ENCODE peak calls at places on chromosomes 1 and 21, in four cellular contexts. Q is HepG2, W is SK-N-SH, J is H1. F is an unnamed sample.

GRCh38 chr1:8374812-8375211 is 56.9 kb downstream of the SLC45A1 start:
- DNase-seq in Q (peak), W (no peak), J (no peak), F (no peak)

GRCh38 chr1:6603851-6604558 is 1.3 kb upstream of the KLHL21 start:
- DNase-seq in Q (peak), W (no peak), J (peak), F (no peak)

GRCh38 chr1:229870381-229870780 is 196.7 kb upstream of the GALNT2 start:
- DNase-seq in Q (no peak), W (no peak), J (no peak), F (no peak)

GRCh38 chr1:183926978-183927377 is 110.5 kb downstream of the COLGALT2 start:
- DNase-seq in Q (no peak), W (no peak), J (no peak), F (no peak)

GRCh38 chr1:46284597-46285564 is 18.5 kb downstream of the LRRC41 start:
- DNase-seq in Q (no peak), W (no peak), J (no peak), F (no peak)

GRCh38 chr1:152577168-152577567 is 3.1 kb downstream of the LCE3D start:
- DNase-seq in Q (no peak), W (no peak), J (no peak), F (peak)

GRCh38 chr1:185442065-185442464 is 125.0 kb upstream of the IVNS1ABP start:
- DNase-seq in Q (no peak), W (no peak), J (no peak), F (no peak)

GRCh38 chr1:244749230-244750016 is 86.0 kb upstream of the COX20 start:
- DNase-seq in Q (no peak), W (no peak), J (no peak), F (no peak)

GRCh38 chr1:25082216-25082899 is 149.9 kb downstream of the SYF2 start:
- DNase-seq in Q (no peak), W (no peak), J (no peak), F (no peak)

GRCh38 chr1:246934777-246935176 is 3.0 kb upstream of the AHCTF1 start:
- DNase-seq in Q (no peak), W (no peak), J (no peak), F (no peak)

GRCh38 chr1:196438324-196438723 is 169.9 kb downstream of the KCNT2 start:
- DNase-seq in Q (peak), W (no peak), J (no peak), F (no peak)

GRCh38 chr1:23704834-23705495 is 13.4 kb downstream of the RPL11 start:
- DNase-seq in Q (peak), W (no peak), J (no peak), F (no peak)

GRCh38 chr1:203454986-203455471 is 20.6 kb upstream of the PRELP start:
- DNase-seq in Q (no peak), W (no peak), J (no peak), F (no peak)

GRCh38 chr21:35521293-35521692 is 472.2 kb upstream of the RUNX1 start:
- DNase-seq in Q (no peak), W (no peak), J (no peak), F (no peak)
- TF ChIP-seq TCF12 in Q (no peak), W (no peak), J (peak), F (no peak)

DNA sequence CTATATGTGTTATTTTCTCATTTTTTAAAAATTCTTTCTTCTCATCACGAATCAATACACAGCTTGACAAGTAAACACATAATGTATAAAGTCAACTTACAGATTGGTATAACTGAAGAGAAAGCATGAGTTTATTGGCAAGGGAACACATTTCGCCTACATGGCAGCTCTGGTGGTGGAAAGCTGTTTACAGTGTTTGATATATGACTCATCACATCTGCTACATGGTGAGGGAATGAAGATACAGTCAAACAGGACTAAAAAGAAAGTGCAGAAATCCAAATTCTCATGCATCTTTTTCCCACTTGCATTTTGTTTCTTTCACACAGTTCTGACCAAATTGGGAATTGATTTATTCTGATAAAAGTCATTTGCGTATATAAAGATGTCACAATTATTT is 122.2 kb upstream of the ADGRL4 start:
- DNase-seq in Q (no peak), W (peak), J (no peak), F (no peak)
- TF ChIP-seq TCF12 in Q (no peak), W (peak), J (no peak), F (no peak)

DNA sequence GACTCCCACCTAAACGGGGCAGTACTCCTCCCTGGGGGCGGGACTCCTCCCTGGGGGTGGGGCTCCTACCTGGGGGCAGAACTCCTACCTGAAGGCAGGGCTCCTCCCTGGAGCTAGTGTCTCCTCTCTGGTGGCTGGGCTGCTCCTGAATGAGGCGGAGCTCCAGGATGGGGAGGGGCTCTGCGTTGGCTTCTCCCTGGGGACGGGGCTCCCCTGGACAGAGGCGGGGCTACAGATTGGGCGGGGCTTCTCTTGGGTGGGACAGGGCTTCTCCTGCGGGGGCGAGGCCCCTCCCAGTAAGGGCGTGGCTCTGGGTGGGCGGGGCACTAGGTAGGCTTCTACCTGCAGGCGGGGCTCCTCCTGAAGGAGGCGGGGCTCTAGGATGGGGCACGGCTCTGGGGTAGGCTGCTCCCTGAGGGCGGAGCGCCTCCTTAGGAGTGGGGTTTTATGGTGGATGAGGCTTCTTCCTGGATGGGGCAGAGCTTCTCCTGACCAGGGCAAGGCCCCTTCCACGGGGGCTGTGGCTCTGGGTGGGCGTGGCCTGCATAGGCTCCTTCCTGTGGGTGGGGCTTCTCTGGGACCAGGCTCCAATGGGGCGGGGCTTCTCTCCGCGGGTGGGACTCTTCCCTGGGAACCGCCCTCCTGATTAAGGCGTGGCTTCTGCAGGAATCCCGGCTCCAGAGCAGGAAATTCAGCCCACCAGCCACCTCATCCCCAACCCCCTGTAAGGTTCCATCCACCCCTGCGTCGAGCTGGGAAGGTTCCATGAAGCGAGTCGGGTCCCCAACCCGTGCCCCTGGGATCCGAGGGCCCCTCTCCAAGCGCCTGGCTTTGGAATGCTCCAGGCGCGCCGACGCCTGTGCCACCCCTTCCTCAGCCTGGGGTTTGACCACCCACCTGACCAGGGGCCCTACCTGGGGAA is 22.7 kb upstream of the ARF1 start:
- DNase-seq in Q (no peak), W (peak), J (peak), F (no peak)
- TF ChIP-seq TCF12 in Q (no peak), W (no peak), J (no peak), F (no peak)

DNA sequence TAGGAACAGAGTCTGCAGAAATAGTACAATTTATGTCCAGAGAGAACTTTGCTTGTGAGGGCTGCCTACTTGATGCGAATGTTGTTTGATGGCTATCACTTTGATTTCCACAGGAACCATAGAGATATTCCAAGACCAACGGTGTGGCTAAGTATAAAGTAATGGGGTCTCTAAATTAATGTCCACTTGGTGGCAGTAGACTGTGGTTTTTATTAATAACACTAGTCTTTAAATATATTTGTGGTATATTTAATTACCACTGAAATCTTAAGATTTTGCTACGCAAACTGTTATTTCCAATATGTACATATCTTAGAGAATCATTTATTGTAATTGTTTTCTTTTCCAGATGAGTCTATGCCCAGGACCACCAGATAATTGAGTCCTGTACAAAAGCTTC is 647.9 kb downstream of the PLA2G4A start:
- DNase-seq in Q (no peak), W (peak), J (no peak), F (no peak)
- TF ChIP-seq TCF12 in Q (no peak), W (no peak), J (no peak), F (no peak)

DNA sequence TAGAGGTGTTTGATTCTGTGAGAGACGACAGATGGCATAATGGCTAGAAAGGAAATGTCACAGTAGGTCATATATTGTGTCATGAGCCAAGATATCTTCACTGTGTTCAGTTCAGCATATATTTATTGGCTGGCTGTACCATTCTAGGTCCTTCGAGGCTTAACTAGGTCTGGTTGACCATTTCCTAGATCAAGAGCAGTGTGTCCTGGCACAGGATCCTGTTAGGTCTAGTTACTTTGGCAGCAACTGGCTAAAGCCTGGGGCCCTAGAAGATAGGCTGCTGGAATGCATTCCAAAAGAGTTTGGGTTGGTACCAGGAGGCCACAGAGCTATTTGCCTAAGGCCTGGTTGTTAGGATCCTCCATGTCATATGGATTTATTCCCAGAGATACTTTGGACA is 20.9 kb downstream of the ZBTB40 start:
- DNase-seq in Q (no peak), W (no peak), J (no peak), F (no peak)
- TF ChIP-seq TCF12 in Q (no peak), W (no peak), J (no peak), F (no peak)

DNA sequence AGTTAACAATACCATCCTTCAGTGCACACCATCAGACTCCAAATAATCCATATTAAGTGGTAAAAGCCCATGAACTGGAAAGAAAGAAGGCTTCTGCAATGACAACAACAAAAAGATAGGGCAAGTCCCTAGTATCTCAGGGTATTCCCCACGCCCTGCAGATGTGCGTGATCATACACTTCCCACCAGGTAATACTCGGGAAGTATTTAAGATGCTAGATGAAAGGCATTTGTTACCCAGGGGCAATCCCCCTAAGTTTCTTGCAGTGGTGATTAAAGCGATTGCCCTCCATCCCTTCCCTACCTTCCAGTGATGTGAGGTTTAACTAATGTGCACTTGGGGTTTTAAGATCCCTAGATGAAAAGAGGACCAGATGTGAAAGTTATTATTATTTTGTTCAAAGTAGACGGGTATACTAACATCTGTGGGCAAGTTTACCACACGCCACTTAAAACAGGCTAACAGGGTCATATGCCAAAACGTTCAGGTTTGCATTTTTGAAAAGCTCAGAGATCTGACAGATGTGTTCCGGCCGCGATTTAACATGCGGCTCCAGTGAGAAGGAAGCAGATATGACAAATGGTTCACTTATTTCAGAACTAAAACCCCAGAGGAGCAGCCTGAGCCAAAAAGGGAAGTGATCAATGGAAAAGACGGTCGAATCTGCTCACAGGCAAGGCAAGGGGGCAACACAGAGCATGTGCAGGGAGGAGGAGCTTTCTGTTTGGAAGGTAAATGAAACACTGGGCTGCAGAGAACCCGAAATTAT is 17.4 kb downstream of the TIAM1 start:
- DNase-seq in Q (no peak), W (no peak), J (no peak), F (peak)
- TF ChIP-seq TCF12 in Q (no peak), W (no peak), J (no peak), F (no peak)

DNA sequence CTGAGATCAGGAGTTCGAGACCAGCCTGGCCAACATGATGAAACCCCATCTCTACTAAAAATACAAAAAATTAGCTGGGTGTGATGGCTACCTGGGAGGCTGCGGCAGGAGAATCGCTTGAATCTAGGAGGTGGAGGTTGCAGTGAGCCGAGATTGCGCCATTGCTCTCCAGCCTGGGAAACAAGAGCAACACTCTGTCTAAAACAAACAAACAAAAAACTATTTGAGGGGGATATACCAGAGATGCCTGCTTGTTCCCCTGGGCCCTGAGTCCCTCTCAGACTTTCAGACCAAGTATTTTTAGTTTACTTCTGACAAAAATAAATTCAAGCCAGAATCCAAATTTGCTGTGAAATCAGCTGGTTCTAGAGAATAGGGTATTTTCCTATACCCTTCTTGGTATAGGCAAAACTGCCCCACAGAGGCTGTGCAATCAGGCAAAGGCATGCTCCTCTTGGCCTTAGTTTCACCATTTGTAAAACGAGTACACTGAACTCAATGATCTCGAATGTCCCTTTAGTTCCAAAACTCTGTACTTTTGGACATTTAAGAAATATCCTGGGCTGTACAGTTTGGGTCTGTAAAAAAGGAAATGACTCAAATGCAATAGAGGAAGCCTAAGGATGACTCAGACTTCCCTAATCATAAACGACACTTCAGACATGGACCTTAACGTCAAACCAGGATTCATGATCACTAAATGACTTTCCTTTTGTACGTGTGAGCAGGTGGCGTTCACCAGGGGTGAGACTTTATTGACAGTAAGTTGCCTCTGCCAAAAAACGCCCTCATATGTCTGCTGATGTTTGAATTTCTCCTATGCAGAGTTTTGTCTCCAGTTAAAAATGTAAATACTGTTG is 16.1 kb downstream of the ENSA start:
- DNase-seq in Q (peak), W (no peak), J (no peak), F (peak)
- TF ChIP-seq TCF12 in Q (no peak), W (peak), J (no peak), F (peak)

GRCh38 chr1:221991221-221991620 is 249.3 kb upstream of the DUSP10 start:
- DNase-seq in Q (no peak), W (no peak), J (no peak), F (no peak)

GRCh38 chr1:221994939-221995338 is 253.1 kb upstream of the DUSP10 start:
- DNase-seq in Q (no peak), W (no peak), J (no peak), F (no peak)

GRCh38 chr1:221993444-221993948 is 251.6 kb upstream of the DUSP10 start:
- DNase-seq in Q (no peak), W (no peak), J (no peak), F (no peak)

GRCh38 chr1:221992427-221992826 is 250.5 kb upstream of the DUSP10 start:
- DNase-seq in Q (no peak), W (no peak), J (no peak), F (peak)

GRCh38 chr1:221994274-221994698 is 252.4 kb upstream of the DUSP10 start:
- DNase-seq in Q (no peak), W (no peak), J (no peak), F (peak)
- TF ChIP-seq TCF12 in Q (no peak), W (no peak), J (no peak), F (no peak)